ENCODE peak calls at places on chromosomes 3 and 15, in five cellular contexts. K, M, R, U and P are unnamed samples.
A peak's percentile ranks its signal among the peaks of the same experiment; 100 is the strongest.

GRCh38 chr3:131630117-131630516 is 127.3 kb upstream of the MRPL3 start:
- DNase-seq in K (no peak), M (peak; percentile 10), R (no peak), U (peak; percentile 9), P (no peak)

GRCh38 chr3:78912217-78912616 is 855.6 kb downstream of the ROBO1 start:
- DNase-seq in K (no peak), M (no peak), R (no peak), U (no peak), P (no peak)

GRCh38 chr15:100707229-100707628 is 104.8 kb downstream of the ASB7 start:
- DNase-seq in K (no peak), M (no peak), R (no peak), U (no peak), P (peak; percentile 36)

GRCh38 chr3:127735767-127736693 is 63.3 kb downstream of the ABTB1 start:
- DNase-seq in K (no peak), M (peak; percentile 68), R (peak; percentile 86), U (peak; percentile 74), P (no peak)

GRCh38 chr3:112047264-112047663 is 12.7 kb downstream of the TMPRSS7 start:
- DNase-seq in K (no peak), M (no peak), R (no peak), U (no peak), P (no peak)

GRCh38 chr15:47737424-47737823 is 20.1 kb downstream of the SEMA6D start:
- DNase-seq in K (no peak), M (no peak), R (no peak), U (peak; percentile 30), P (no peak)

GRCh38 chr15:62569460-62570404 is 404.6 kb upstream of the C2CD4B start:
- DNase-seq in K (no peak), M (peak; percentile 68), R (peak; percentile 96), U (peak; percentile 84), P (peak; percentile 90)

GRCh38 chr15:88489321-88489720 is 21.8 kb downstream of the MRPS11 start:
- DNase-seq in K (no peak), M (no peak), R (no peak), U (no peak), P (no peak)

GRCh38 chr3:176767385-176767784 is 429.9 kb downstream of the TBL1XR1 start:
- DNase-seq in K (no peak), M (peak; percentile 96), R (peak; percentile 35), U (peak; percentile 48), P (peak; percentile 25)

GRCh38 chr3:166071-166470 is 30.5 kb upstream of the CHL1 start:
- DNase-seq in K (no peak), M (no peak), R (no peak), U (no peak), P (no peak)

GRCh38 chr3:129026728-129027543 is 25.8 kb downstream of the EFCC1 start:
- DNase-seq in K (peak; percentile 79), M (peak; percentile 80), R (peak; percentile 85), U (peak; percentile 83), P (peak; percentile 91)

GRCh38 chr3:51311055-51311454 is 74.0 kb upstream of the MANF start:
- DNase-seq in K (no peak), M (peak; percentile 47), R (peak; percentile 3), U (peak; percentile 51), P (peak; percentile 24)

GRCh38 chr3:62667714-62668113 is 207.5 kb downstream of the CADPS start:
- DNase-seq in K (no peak), M (peak; percentile 36), R (no peak), U (no peak), P (no peak)

GRCh38 chr15:81749667-81750360 is 296.0 kb downstream of the MEX3B start:
- DNase-seq in K (no peak), M (no peak), R (no peak), U (no peak), P (no peak)

GRCh38 chr15:99324082-99324620 is 72.9 kb downstream of the LRRC28 start:
- DNase-seq in K (no peak), M (peak; percentile 84), R (peak; percentile 82), U (peak; percentile 76), P (peak; percentile 11)

GRCh38 chr3:182937293-182938051 is 42.9 kb downstream of the DCUN1D1 start:
- DNase-seq in K (no peak), M (no peak), R (no peak), U (no peak), P (no peak)

GRCh38 chr3:4362523-4362922 is 59.4 kb downstream of the SETMAR start:
- DNase-seq in K (no peak), M (no peak), R (no peak), U (no peak), P (no peak)

GRCh38 chr3:150107429-150108175 is 136.9 kb upstream of the PFN2 start:
- DNase-seq in K (no peak), M (no peak), R (no peak), U (no peak), P (no peak)

GRCh38 chr3:195897853-195898415 is 10.4 kb downstream of the TNK2 start:
- DNase-seq in K (no peak), M (no peak), R (no peak), U (no peak), P (no peak)

GRCh38 chr3:42214064-42214463 is 51.9 kb downstream of the CCK start:
- DNase-seq in K (no peak), M (no peak), R (no peak), U (no peak), P (no peak)

GRCh38 chr3:75101329-75102147 is 487.1 kb upstream of the CNTN3 start:
- DNase-seq in K (no peak), M (no peak), R (no peak), U (peak; percentile 1), P (no peak)

GRCh38 chr15:99466701-99467337 is 99.0 kb upstream of the MEF2A start:
- DNase-seq in K (no peak), M (no peak), R (no peak), U (no peak), P (no peak)

GRCh38 chr15:82132116-82132515 is 86.3 kb upstream of the MEX3B start:
- DNase-seq in K (no peak), M (no peak), R (no peak), U (no peak), P (no peak)

GRCh38 chr3:156762631-156763185 is 63.4 kb upstream of the LEKR1 start:
- DNase-seq in K (no peak), M (no peak), R (no peak), U (peak; percentile 36), P (no peak)

GRCh38 chr15:37771462-37771861 is 163.0 kb upstream of the TMCO5A start:
- DNase-seq in K (no peak), M (peak; percentile 48), R (no peak), U (no peak), P (no peak)

GRCh38 chr3:81270603-81271371 is 490.7 kb downstream of the GBE1 start:
- DNase-seq in K (no peak), M (no peak), R (peak; percentile 64), U (no peak), P (no peak)

GRCh38 chr15:84852212-84852611 is 32.2 kb upstream of the SLC28A1 start:
- DNase-seq in K (no peak), M (no peak), R (no peak), U (no peak), P (no peak)

GRCh38 chr3:30308131-30308530 is 298.3 kb upstream of the TGFBR2 start:
- DNase-seq in K (no peak), M (peak; percentile 42), R (no peak), U (peak; percentile 56), P (no peak)

GRCh38 chr3:71016141-71016845 is 567.2 kb downstream of the FOXP1 start:
- DNase-seq in K (no peak), M (no peak), R (no peak), U (no peak), P (no peak)

GRCh38 chr3:25021816-25022215 is 406.2 kb upstream of the RARB start:
- DNase-seq in K (no peak), M (peak; percentile 33), R (no peak), U (peak; percentile 52), P (no peak)

GRCh38 chr15:96220657-96221056 is 109.8 kb upstream of the NR2F2 start:
- DNase-seq in K (no peak), M (no peak), R (no peak), U (no peak), P (no peak)

GRCh38 chr15:49215768-49216739 is 46.0 kb downstream of the GALK2 start:
- DNase-seq in K (no peak), M (peak; percentile 52), R (peak; percentile 76), U (no peak), P (peak; percentile 74)

GRCh38 chr15:31102374-31103342 is 1.1 kb upstream of the TRPM1 start:
- DNase-seq in K (no peak), M (no peak), R (no peak), U (no peak), P (no peak)

GRCh38 chr15:28099555-28100140 is 533 bp upstream of the OCA2 start:
- DNase-seq in K (no peak), M (no peak), R (peak; percentile 18), U (no peak), P (no peak)

GRCh38 chr3:38837358-38837757 is 21.3 kb upstream of the SCN10A start:
- DNase-seq in K (no peak), M (no peak), R (no peak), U (no peak), P (no peak)

GRCh38 chr3:40248591-40248990 is 60.9 kb upstream of the EIF1B start:
- DNase-seq in K (no peak), M (no peak), R (no peak), U (no peak), P (no peak)

GRCh38 chr3:127786358-127787070 is 35.8 kb downstream of the MGLL start:
- DNase-seq in K (no peak), M (no peak), R (no peak), U (peak; percentile 83), P (no peak)

GRCh38 chr15:90095521-90095959 is 6.7 kb downstream of the IDH2 start:
- DNase-seq in K (no peak), M (no peak), R (no peak), U (no peak), P (no peak)

GRCh38 chr15:99031681-99032080 is 24.1 kb upstream of the PGPEP1L start:
- DNase-seq in K (no peak), M (no peak), R (no peak), U (no peak), P (no peak)